ENCODE peak calls at places on chromosomes 16 and 17, in eight cellular contexts. One of them, this sample, is unnamed.

GRCh38 chr16:8262299-8262698 is 328.0 kb downstream of the TMEM114 start:
- DNase-seq in nephron progenitor cell: no peak
- DNase-seq in upper lobe of left lung: no peak
- DNase-seq in Panc1: no peak
- DNase-seq in AG10803: no peak
- DNase-seq in left ventricle myocardium inferior: no peak
- DNase-seq in HFFc6: no peak
- DNase-seq in PC-3: no peak
- DNase-seq in this sample: no peak

GRCh38 chr17:48610282-48611211 is at the start of gene HOXB7:
- DNase-seq in nephron progenitor cell: peak
- DNase-seq in upper lobe of left lung: peak
- DNase-seq in Panc1: no peak
- DNase-seq in AG10803: peak
- DNase-seq in left ventricle myocardium inferior: peak
- DNase-seq in HFFc6: no peak
- DNase-seq in PC-3: no peak
- DNase-seq in this sample: peak

GRCh38 chr17:34025179-34025551 is 229.9 kb upstream of the CCL2 start:
- DNase-seq in nephron progenitor cell: no peak
- DNase-seq in upper lobe of left lung: no peak
- DNase-seq in Panc1: no peak
- DNase-seq in AG10803: no peak
- DNase-seq in left ventricle myocardium inferior: no peak
- DNase-seq in HFFc6: no peak
- DNase-seq in PC-3: no peak
- DNase-seq in this sample: no peak

GRCh38 chr17:17141860-17142552 is 64.1 kb downstream of the PLD6 start:
- DNase-seq in nephron progenitor cell: peak
- DNase-seq in upper lobe of left lung: no peak
- DNase-seq in Panc1: no peak
- DNase-seq in AG10803: peak
- DNase-seq in left ventricle myocardium inferior: peak
- DNase-seq in HFFc6: peak
- DNase-seq in PC-3: no peak
- DNase-seq in this sample: peak

GRCh38 chr17:64231567-64232141 is 31.4 kb downstream of the TEX2 start:
- DNase-seq in nephron progenitor cell: no peak
- DNase-seq in upper lobe of left lung: no peak
- DNase-seq in Panc1: no peak
- DNase-seq in AG10803: no peak
- DNase-seq in left ventricle myocardium inferior: no peak
- DNase-seq in HFFc6: no peak
- DNase-seq in PC-3: no peak
- DNase-seq in this sample: no peak

GRCh38 chr17:2398188-2398587 is 2.7 kb downstream of the MNT start:
- DNase-seq in nephron progenitor cell: no peak
- DNase-seq in upper lobe of left lung: no peak
- DNase-seq in Panc1: no peak
- DNase-seq in AG10803: no peak
- DNase-seq in left ventricle myocardium inferior: no peak
- DNase-seq in HFFc6: no peak
- DNase-seq in PC-3: no peak
- DNase-seq in this sample: no peak

GRCh38 chr17:55390364-55390977 is 31.2 kb downstream of the MMD start:
- DNase-seq in nephron progenitor cell: no peak
- DNase-seq in upper lobe of left lung: no peak
- DNase-seq in Panc1: no peak
- DNase-seq in AG10803: no peak
- DNase-seq in left ventricle myocardium inferior: no peak
- DNase-seq in HFFc6: no peak
- DNase-seq in PC-3: no peak
- DNase-seq in this sample: no peak

GRCh38 chr16:85178596-85178995 is 66.3 kb upstream of the CIBAR2 start:
- DNase-seq in nephron progenitor cell: no peak
- DNase-seq in upper lobe of left lung: no peak
- DNase-seq in Panc1: no peak
- DNase-seq in AG10803: no peak
- DNase-seq in left ventricle myocardium inferior: no peak
- DNase-seq in HFFc6: no peak
- DNase-seq in PC-3: no peak
- DNase-seq in this sample: no peak

DNA sequence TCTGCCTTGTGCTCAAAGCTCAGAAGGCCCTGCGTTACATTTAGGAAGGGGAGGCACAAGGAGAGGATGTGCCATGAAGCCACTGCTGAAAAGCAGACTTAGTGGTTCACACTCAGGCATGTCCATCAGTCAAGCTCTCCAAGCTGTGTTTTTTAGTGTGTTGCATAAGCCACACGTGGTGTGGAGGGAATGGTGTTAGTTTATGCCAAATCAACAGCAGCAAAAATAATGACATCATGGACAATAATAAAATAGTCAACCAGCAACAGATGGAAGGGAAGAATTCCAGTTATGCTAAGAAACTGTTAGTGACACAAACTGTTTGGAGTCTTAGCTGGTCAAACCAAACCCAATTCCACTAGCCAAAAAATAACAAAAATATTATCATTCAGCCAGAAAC is 438.3 kb downstream of the NPIPA7 start:
- DNase-seq in nephron progenitor cell: no peak
- DNase-seq in upper lobe of left lung: no peak
- DNase-seq in Panc1: no peak
- DNase-seq in AG10803: no peak
- DNase-seq in left ventricle myocardium inferior: no peak
- DNase-seq in HFFc6: no peak
- DNase-seq in PC-3: no peak
- DNase-seq in this sample: no peak
- TF ChIP-seq CTCF in nephron progenitor cell: no peak
- TF ChIP-seq CTCF in upper lobe of left lung: no peak
- TF ChIP-seq CTCF in Panc1: no peak
- TF ChIP-seq CTCF in AG10803: no peak
- TF ChIP-seq CTCF in left ventricle myocardium inferior: no peak
- TF ChIP-seq CTCF in HFFc6: no peak
- TF ChIP-seq CTCF in PC-3: no peak
- TF ChIP-seq CTCF in this sample: no peak

GRCh38 chr17:410674-411401 is 58.2 kb upstream of the RPH3AL start:
- DNase-seq in nephron progenitor cell: no peak
- DNase-seq in upper lobe of left lung: no peak
- DNase-seq in Panc1: no peak
- DNase-seq in AG10803: peak
- DNase-seq in left ventricle myocardium inferior: no peak
- DNase-seq in HFFc6: peak
- DNase-seq in PC-3: no peak
- DNase-seq in this sample: no peak

GRCh38 chr17:411416-412120 is 59.0 kb upstream of the RPH3AL start:
- DNase-seq in nephron progenitor cell: no peak
- DNase-seq in upper lobe of left lung: no peak
- DNase-seq in Panc1: no peak
- DNase-seq in AG10803: no peak
- DNase-seq in left ventricle myocardium inferior: no peak
- DNase-seq in HFFc6: no peak
- DNase-seq in PC-3: no peak
- DNase-seq in this sample: no peak

GRCh38 chr17:412211-413015 is 59.8 kb upstream of the RPH3AL start:
- DNase-seq in nephron progenitor cell: peak
- DNase-seq in upper lobe of left lung: peak
- DNase-seq in Panc1: peak
- DNase-seq in AG10803: peak
- DNase-seq in left ventricle myocardium inferior: no peak
- DNase-seq in HFFc6: peak
- DNase-seq in PC-3: peak
- DNase-seq in this sample: peak

GRCh38 chr17:409308-409847 is 56.8 kb upstream of the RPH3AL start:
- DNase-seq in nephron progenitor cell: no peak
- DNase-seq in upper lobe of left lung: no peak
- DNase-seq in Panc1: no peak
- DNase-seq in AG10803: no peak
- DNase-seq in left ventricle myocardium inferior: no peak
- DNase-seq in HFFc6: no peak
- DNase-seq in PC-3: no peak
- DNase-seq in this sample: no peak

DNA sequence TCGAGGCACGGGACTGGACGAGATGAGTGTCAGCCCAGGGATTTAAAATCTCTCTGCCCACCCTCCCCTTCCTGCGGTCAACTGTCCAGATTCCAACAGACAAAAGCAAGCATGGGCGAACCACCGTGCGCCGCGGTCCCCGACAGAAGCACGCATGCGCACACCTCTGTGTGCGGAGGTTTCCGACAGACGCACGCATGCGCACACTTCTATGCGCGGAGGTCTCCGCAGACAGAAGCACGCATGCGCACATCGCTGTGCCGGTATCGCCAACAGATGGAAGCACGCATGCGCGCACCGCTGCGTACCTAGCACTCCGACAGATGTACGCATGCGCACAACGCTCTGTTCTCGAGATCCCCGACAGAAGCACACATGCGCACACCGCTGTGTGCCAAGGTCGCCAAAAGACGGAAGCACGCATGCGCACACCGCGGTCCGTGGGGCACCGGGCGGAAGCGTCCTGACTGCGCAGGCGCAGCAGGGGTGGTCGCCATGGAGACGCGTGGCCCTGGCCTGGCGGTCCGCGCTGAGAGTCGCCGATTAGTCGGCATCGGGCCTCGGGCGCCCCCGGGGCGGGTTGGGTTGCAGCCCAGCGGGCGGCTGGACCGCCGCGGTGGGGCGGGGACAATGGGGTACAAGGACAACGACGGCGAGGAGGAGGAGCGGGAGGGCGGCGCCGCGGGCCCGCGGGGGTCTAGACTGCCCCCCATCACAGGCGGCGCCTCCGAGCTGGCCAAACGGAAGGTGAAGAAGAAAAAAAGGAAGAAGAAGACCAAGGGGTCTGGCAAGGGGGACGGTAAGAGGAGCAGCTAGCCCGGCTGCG is 57.5 kb upstream of the RPH3AL start:
- DNase-seq in nephron progenitor cell: peak
- DNase-seq in upper lobe of left lung: peak
- DNase-seq in Panc1: peak
- DNase-seq in AG10803: peak
- DNase-seq in left ventricle myocardium inferior: peak
- DNase-seq in HFFc6: peak
- DNase-seq in PC-3: peak
- DNase-seq in this sample: peak
- TF ChIP-seq CTCF in nephron progenitor cell: no peak
- TF ChIP-seq CTCF in upper lobe of left lung: no peak
- TF ChIP-seq CTCF in Panc1: no peak
- TF ChIP-seq CTCF in AG10803: no peak
- TF ChIP-seq CTCF in left ventricle myocardium inferior: no peak
- TF ChIP-seq CTCF in HFFc6: no peak
- TF ChIP-seq CTCF in PC-3: no peak
- TF ChIP-seq CTCF in this sample: no peak

GRCh38 chr17:53631486-53631885 is 191.2 kb upstream of the KIF2B start:
- DNase-seq in nephron progenitor cell: no peak
- DNase-seq in upper lobe of left lung: no peak
- DNase-seq in Panc1: no peak
- DNase-seq in AG10803: no peak
- DNase-seq in left ventricle myocardium inferior: no peak
- DNase-seq in HFFc6: no peak
- DNase-seq in PC-3: no peak
- DNase-seq in this sample: no peak

GRCh38 chr17:53629188-53629587 is 193.5 kb upstream of the KIF2B start:
- DNase-seq in nephron progenitor cell: no peak
- DNase-seq in upper lobe of left lung: no peak
- DNase-seq in Panc1: no peak
- DNase-seq in AG10803: no peak
- DNase-seq in left ventricle myocardium inferior: no peak
- DNase-seq in HFFc6: no peak
- DNase-seq in PC-3: no peak
- DNase-seq in this sample: no peak

GRCh38 chr17:53630115-53630514 is 192.6 kb upstream of the KIF2B start:
- DNase-seq in nephron progenitor cell: no peak
- DNase-seq in upper lobe of left lung: no peak
- DNase-seq in Panc1: no peak
- DNase-seq in AG10803: no peak
- DNase-seq in left ventricle myocardium inferior: no peak
- DNase-seq in HFFc6: no peak
- DNase-seq in PC-3: no peak
- DNase-seq in this sample: no peak

GRCh38 chr17:53628011-53628410 is 194.7 kb upstream of the KIF2B start:
- DNase-seq in nephron progenitor cell: no peak
- DNase-seq in upper lobe of left lung: no peak
- DNase-seq in Panc1: no peak
- DNase-seq in AG10803: peak
- DNase-seq in left ventricle myocardium inferior: no peak
- DNase-seq in HFFc6: no peak
- DNase-seq in PC-3: peak
- DNase-seq in this sample: no peak

DNA sequence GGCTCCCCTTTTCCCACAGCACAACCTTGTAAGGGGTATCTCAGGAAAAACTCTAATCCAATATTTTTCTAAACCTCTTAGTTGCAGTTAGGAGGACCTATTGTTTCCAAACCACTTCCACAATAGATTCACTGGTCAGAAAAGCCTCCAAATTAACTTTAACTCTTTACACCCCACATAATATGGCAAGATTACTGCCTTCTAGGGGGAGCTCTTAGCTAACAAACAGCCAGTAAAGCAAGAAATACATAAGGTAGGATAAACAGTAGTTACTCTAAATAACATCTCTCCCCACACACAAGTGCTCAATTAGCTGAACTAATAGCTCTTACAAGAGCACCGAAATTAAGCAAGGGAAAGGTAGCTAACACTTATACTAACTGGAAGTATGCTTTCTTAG is 192.1 kb upstream of the KIF2B start:
- DNase-seq in nephron progenitor cell: no peak
- DNase-seq in upper lobe of left lung: no peak
- DNase-seq in Panc1: no peak
- DNase-seq in AG10803: no peak
- DNase-seq in left ventricle myocardium inferior: no peak
- DNase-seq in HFFc6: no peak
- DNase-seq in PC-3: no peak
- DNase-seq in this sample: no peak
- TF ChIP-seq CTCF in nephron progenitor cell: no peak
- TF ChIP-seq CTCF in upper lobe of left lung: no peak
- TF ChIP-seq CTCF in Panc1: no peak
- TF ChIP-seq CTCF in AG10803: no peak
- TF ChIP-seq CTCF in left ventricle myocardium inferior: no peak
- TF ChIP-seq CTCF in HFFc6: no peak
- TF ChIP-seq CTCF in PC-3: no peak
- TF ChIP-seq CTCF in this sample: no peak

GRCh38 chr16:81731636-81732035 is 47.5 kb upstream of the PLCG2 start:
- DNase-seq in nephron progenitor cell: no peak
- DNase-seq in upper lobe of left lung: no peak
- DNase-seq in Panc1: no peak
- DNase-seq in AG10803: no peak
- DNase-seq in left ventricle myocardium inferior: no peak
- DNase-seq in HFFc6: no peak
- DNase-seq in PC-3: no peak
- DNase-seq in this sample: no peak

GRCh38 chr16:81730090-81731051 is 48.7 kb upstream of the PLCG2 start:
- DNase-seq in nephron progenitor cell: peak
- DNase-seq in upper lobe of left lung: peak
- DNase-seq in Panc1: no peak
- DNase-seq in AG10803: peak
- DNase-seq in left ventricle myocardium inferior: peak
- DNase-seq in HFFc6: peak
- DNase-seq in PC-3: peak
- DNase-seq in this sample: peak

GRCh38 chr16:81734632-81735434 is 44.3 kb upstream of the PLCG2 start:
- DNase-seq in nephron progenitor cell: no peak
- DNase-seq in upper lobe of left lung: no peak
- DNase-seq in Panc1: no peak
- DNase-seq in AG10803: no peak
- DNase-seq in left ventricle myocardium inferior: no peak
- DNase-seq in HFFc6: no peak
- DNase-seq in PC-3: no peak
- DNase-seq in this sample: no peak

GRCh38 chr16:81733295-81733694 is 45.8 kb upstream of the PLCG2 start:
- DNase-seq in nephron progenitor cell: no peak
- DNase-seq in upper lobe of left lung: no peak
- DNase-seq in Panc1: no peak
- DNase-seq in AG10803: no peak
- DNase-seq in left ventricle myocardium inferior: no peak
- DNase-seq in HFFc6: no peak
- DNase-seq in PC-3: no peak
- DNase-seq in this sample: no peak

GRCh38 chr16:81732699-81733098 is 46.4 kb upstream of the PLCG2 start:
- DNase-seq in nephron progenitor cell: no peak
- DNase-seq in upper lobe of left lung: no peak
- DNase-seq in Panc1: no peak
- DNase-seq in AG10803: no peak
- DNase-seq in left ventricle myocardium inferior: no peak
- DNase-seq in HFFc6: no peak
- DNase-seq in PC-3: no peak
- DNase-seq in this sample: no peak
- TF ChIP-seq CTCF in nephron progenitor cell: no peak
- TF ChIP-seq CTCF in upper lobe of left lung: no peak
- TF ChIP-seq CTCF in Panc1: no peak
- TF ChIP-seq CTCF in AG10803: no peak
- TF ChIP-seq CTCF in left ventricle myocardium inferior: no peak
- TF ChIP-seq CTCF in HFFc6: peak
- TF ChIP-seq CTCF in PC-3: no peak
- TF ChIP-seq CTCF in this sample: no peak